ENCODE peak calls at places on chromosomes 6 and 20, in eight cellular contexts. L, X, B, Y, I, E, R and O are unnamed samples.

GRCh38 chr6:136720045-136720760 is 72.1 kb downstream of the MAP3K5 start:
- DNase-seq in X (no peak), E (no peak), R (no peak), I (no peak), L (no peak), Y (no peak), B (no peak), O (no peak)

GRCh38 chr20:4920131-4920530 is 81.2 kb downstream of the SLC23A2 start:
- DNase-seq in L (no peak), E (peak; percentile 50), R (no peak), I (no peak), Y (no peak), B (no peak), X (no peak), O (no peak)

GRCh38 chr20:32363492-32363891 is 5.4 kb downstream of the ASXL1 start:
- DNase-seq in I (no peak), X (no peak), L (no peak), Y (no peak), B (no peak), R (no peak), E (no peak), O (no peak)

GRCh38 chr6:18496462-18496861 is 109.3 kb downstream of the RNF144B start:
- DNase-seq in Y (no peak), I (no peak), L (no peak), X (no peak), B (no peak), E (peak; percentile 82), R (no peak), O (no peak)

GRCh38 chr20:46388201-46388836 is 18.1 kb downstream of the ELMO2 start:
- DNase-seq in E (no peak), B (no peak), Y (no peak), I (no peak), L (no peak), X (no peak), R (no peak), O (no peak)

GRCh38 chr20:11814276-11814675 is 103.4 kb upstream of the BTBD3 start:
- DNase-seq in X (no peak), B (no peak), Y (no peak), I (no peak), E (peak; percentile 95), L (no peak), R (peak; percentile 58), O (no peak)

GRCh38 chr20:2814076-2814475 is 711 bp upstream of the C20orf141 start:
- DNase-seq in Y (no peak), R (peak; percentile 41), E (no peak), I (no peak), L (peak; percentile 25), B (no peak), X (no peak), O (no peak)

GRCh38 chr6:168524644-168525043 is 83.7 kb downstream of the SMOC2 start:
- DNase-seq in R (no peak), Y (no peak), X (no peak), E (no peak), B (no peak), I (no peak), L (no peak), O (no peak)

GRCh38 chr20:38315290-38315966 is 11.5 kb downstream of the BPI start:
- DNase-seq in Y (no peak), B (no peak), E (peak; percentile 37), I (no peak), R (no peak), L (no peak), X (no peak), O (no peak)

GRCh38 chr20:17743677-17744076 is 43.9 kb downstream of the BANF2 start:
- DNase-seq in Y (no peak), E (no peak), B (no peak), R (no peak), X (no peak), I (no peak), L (no peak), O (no peak)

DNA sequence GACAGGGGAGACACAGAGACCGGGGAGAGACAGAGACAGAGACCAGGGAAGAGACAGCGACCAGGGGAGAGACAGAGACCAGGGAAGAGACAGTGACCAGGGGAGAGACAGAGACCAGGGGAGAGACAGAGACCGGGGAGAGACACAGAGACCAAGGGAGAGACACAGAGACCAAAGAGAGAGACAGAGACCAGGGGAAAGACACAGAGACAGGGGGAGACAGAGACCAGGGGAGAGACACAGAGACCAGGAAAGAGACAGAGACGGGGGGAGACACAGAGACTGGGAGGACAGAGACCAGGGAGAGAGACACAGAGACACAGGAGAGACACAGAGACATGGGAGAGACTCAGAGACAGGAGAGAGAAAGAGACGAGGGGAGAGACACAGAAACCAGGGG is 43.9 kb downstream of the YTHDF1 start:
- DNase-seq in E (no peak), X (no peak), L (no peak), B (no peak), Y (no peak), R (no peak), I (no peak), O (no peak)
- H3K4me1 ChIP-seq in E (no peaks in the 10 kb centered on the region), X (no peaks in the 10 kb centered on the region), L (no peaks in the 10 kb centered on the region), B (no peaks in the 10 kb centered on the region), Y (peaks cover 2% of the 10 kb centered on the region), R (no peaks in the 10 kb centered on the region), I (peaks cover 2% of the 10 kb centered on the region), O (peaks cover 15% of the 10 kb centered on the region)

GRCh38 chr6:10722820-10723651 is at the start of gene TMEM14C:
- DNase-seq in X (peak; percentile 99), I (peak; percentile 98), B (peak; percentile 99), E (peak; percentile 99), Y (peak; percentile 100), L (peak; percentile 100), R (peak; percentile 99), O (peak; percentile 100)
- H3K4me1 ChIP-seq in X (peaks cover 8% of the 10 kb centered on the region), I (peaks cover 10% of the 10 kb centered on the region), B (peaks cover 5% of the 10 kb centered on the region), E (no peaks in the 10 kb centered on the region), Y (peaks cover 25% of the 10 kb centered on the region), L (peaks cover 31% of the 10 kb centered on the region), R (peaks cover 15% of the 10 kb centered on the region), O (peaks cover 25% of the 10 kb centered on the region)

GRCh38 chr6:33201147-33201545 is 479 bp downstream of the SLC39A7 start:
- DNase-seq in L (no peak), X (no peak), I (peak; percentile 64), Y (no peak), B (no peak), E (no peak), R (peak; percentile 90), O (no peak)
- H3K4me1 ChIP-seq in L (peaks cover 43% of the 10 kb centered on the region), X (peaks cover 6% of the 10 kb centered on the region), I (peaks cover 27% of the 10 kb centered on the region), Y (peaks cover 68% of the 10 kb centered on the region), B (no peaks in the 10 kb centered on the region), E (peaks cover 33% of the 10 kb centered on the region), R (peaks cover 59% of the 10 kb centered on the region), O (peaks cover 60% of the 10 kb centered on the region)

GRCh38 chr6:13455604-13456003 is 31.8 kb downstream of the GFOD1 start:
- DNase-seq in E (no peak), Y (no peak), X (no peak), I (no peak), R (no peak), L (no peak), B (no peak), O (no peak)

GRCh38 chr6:13453172-13453552 is 34.2 kb downstream of the GFOD1 start:
- DNase-seq in R (no peak), Y (no peak), I (no peak), L (no peak), E (no peak), X (no peak), B (no peak), O (no peak)

GRCh38 chr6:13452346-13453171 is 34.8 kb downstream of the GFOD1 start:
- DNase-seq in I (no peak), E (no peak), B (no peak), Y (no peak), L (no peak), X (no peak), R (no peak), O (peak; percentile 83)

GRCh38 chr6:13454286-13455221 is 32.8 kb downstream of the GFOD1 start:
- DNase-seq in I (no peak), Y (peak; percentile 64), E (peak; percentile 73), L (no peak), X (no peak), B (peak; percentile 54), R (no peak), O (peak; percentile 84)

DNA sequence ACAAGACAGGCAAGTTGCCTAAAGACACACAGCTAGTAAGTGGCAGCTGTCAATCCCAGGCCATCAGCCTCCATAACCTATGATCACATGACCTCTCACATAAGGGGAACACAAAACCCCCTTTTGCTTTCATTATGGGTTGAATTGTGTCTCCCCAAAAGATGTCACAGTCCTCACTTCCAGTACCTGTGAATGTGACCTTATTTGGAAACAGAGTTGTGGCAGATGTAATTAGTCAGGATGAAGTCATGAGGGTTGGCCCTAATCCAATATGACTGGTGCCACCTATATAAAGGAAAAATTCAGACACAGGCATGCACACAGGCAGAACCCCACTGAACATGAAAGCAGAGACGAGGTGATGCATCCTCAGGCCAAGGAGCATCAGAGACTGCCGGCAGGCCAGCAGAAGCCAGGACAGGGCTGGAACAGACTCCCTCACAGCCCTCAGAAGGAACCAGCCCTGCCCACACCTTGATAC is 33.6 kb downstream of the GFOD1 start:
- DNase-seq in X (no peak), I (no peak), Y (no peak), L (peak; percentile 57), R (no peak), E (peak; percentile 66), B (no peak), O (no peak)
- H3K4me1 ChIP-seq in X (no peaks in the 10 kb centered on the region), I (no peaks in the 10 kb centered on the region), Y (peaks cover 69% of the 10 kb centered on the region), L (peaks cover 20% of the 10 kb centered on the region), R (peaks cover 12% of the 10 kb centered on the region), E (peaks cover 21% of the 10 kb centered on the region), B (no peaks in the 10 kb centered on the region), O (no peaks in the 10 kb centered on the region)